ENCODE peak calls at places on chromosomes 13 and 19, in eight cellular contexts. Y, V, R, J, D, L, H and S are unnamed samples.

GRCh38 chr13:66984241-66984640 is 245.9 kb downstream of the PCDH9 start:
- DNase-seq in D (no peak), J (no peak), Y (no peak), H (no peak), R (no peak), V (no peak), L (no peak), S (no peak)

GRCh38 chr19:7078007-7078406 is 8.5 kb downstream of the ZNF557 start:
- DNase-seq in D (no peak), L (no peak), R (no peak), J (no peak), H (no peak), Y (no peak), V (no peak), S (no peak)

GRCh38 chr13:41654800-41655199 is 197.4 kb downstream of the RGCC start:
- DNase-seq in Y (no peak), D (no peak), H (no peak), V (peak), L (no peak), R (no peak), J (no peak), S (no peak)

GRCh38 chr19:29724102-29724641 is 9.1 kb upstream of the C19orf12 start:
- DNase-seq in D (no peak), H (no peak), V (no peak), J (no peak), L (no peak), R (no peak), Y (no peak), S (no peak)

GRCh38 chr13:98974053-98974452 is 3.8 kb downstream of the DOCK9 start:
- DNase-seq in V (peak), R (no peak), Y (no peak), H (no peak), D (no peak), J (no peak), L (no peak), S (no peak)

GRCh38 chr13:67118277-67118676 is 111.9 kb downstream of the PCDH9 start:
- DNase-seq in D (no peak), L (no peak), J (no peak), R (no peak), V (no peak), H (no peak), Y (no peak), S (no peak)

GRCh38 chr19:39826311-39826945 is 7.5 kb downstream of the DYRK1B start:
- DNase-seq in J (no peak), R (no peak), L (no peak), V (no peak), D (no peak), H (no peak), Y (no peak), S (no peak)

GRCh38 chr13:40803316-40803715 is 13.9 kb downstream of the SLC25A15 start:
- DNase-seq in J (no peak), H (no peak), V (no peak), Y (no peak), D (no peak), L (no peak), R (no peak), S (no peak)

GRCh38 chr19:43789029-43789428 is 8.3 kb upstream of the KCNN4 start:
- DNase-seq in R (no peak), L (no peak), H (peak), D (no peak), V (no peak), J (no peak), Y (peak), S (no peak)

GRCh38 chr13:36616706-36617105 is 57.1 kb upstream of the SERTM1 start:
- DNase-seq in H (no peak), Y (no peak), R (no peak), D (no peak), V (no peak), J (no peak), L (no peak), S (no peak)

GRCh38 chr13:105763851-105764250 is 771.6 kb downstream of the EFNB2 start:
- DNase-seq in V (no peak), L (no peak), H (peak), R (no peak), D (no peak), J (no peak), Y (no peak), S (no peak)

GRCh38 chr13:31781064-31781463 is 41.7 kb downstream of the RXFP2 start:
- DNase-seq in H (no peak), J (no peak), L (no peak), D (no peak), Y (no peak), R (no peak), V (no peak), S (no peak)

GRCh38 chr13:33016414-33017409 is at the start of gene KL:
- DNase-seq in H (no peak), J (peak), V (no peak), Y (no peak), L (no peak), R (peak), D (no peak), S (peak)

GRCh38 chr13:109126973-109127615 is 497.7 kb downstream of the MYO16 start:
- DNase-seq in H (no peak), V (no peak), Y (no peak), J (no peak), L (no peak), D (no peak), R (no peak), S (no peak)

GRCh38 chr13:37163626-37164365 is 58.3 kb upstream of the CSNK1A1L start:
- DNase-seq in L (no peak), D (no peak), H (no peak), R (no peak), J (no peak), V (no peak), Y (no peak), S (no peak)

GRCh38 chr19:42254083-42254849 is 662 bp downstream of the ERF start:
- DNase-seq in V (peak), R (peak), H (peak), D (peak), L (peak), J (peak), Y (no peak), S (peak)

GRCh38 chr13:89324582-89324981 is 1653.4 kb downstream of the SLITRK5 start:
- DNase-seq in H (no peak), V (no peak), L (no peak), R (no peak), J (no peak), D (no peak), Y (no peak), S (no peak)
- TF ChIP-seq CTCF in H (no peak), V (no peak), L (no peak), R (no peak), J (no peak), D (no peak), Y (no peak), S (no peak)

GRCh38 chr19:3691372-3691716 is 8.9 kb downstream of the PIP5K1C start:
- DNase-seq in H (no peak), Y (no peak), L (no peak), J (no peak), V (no peak), R (no peak), D (no peak), S (no peak)

GRCh38 chr19:3693030-3693925 is 7.0 kb downstream of the PIP5K1C start:
- DNase-seq in D (no peak), R (no peak), J (no peak), L (no peak), H (no peak), V (no peak), Y (peak), S (no peak)

GRCh38 chr19:3692141-3693029 is 7.9 kb downstream of the PIP5K1C start:
- DNase-seq in V (peak), J (peak), D (no peak), L (no peak), Y (no peak), H (peak), R (no peak), S (no peak)

GRCh38 chr19:3691726-3692125 is 8.5 kb downstream of the PIP5K1C start:
- DNase-seq in L (no peak), D (no peak), R (no peak), J (no peak), Y (no peak), V (no peak), H (no peak), S (no peak)

GRCh38 chr19:3690551-3691371 is 9.5 kb downstream of the PIP5K1C start:
- DNase-seq in D (no peak), R (no peak), V (no peak), H (no peak), J (no peak), Y (no peak), L (no peak), S (no peak)
- TF ChIP-seq CTCF in D (no peak), R (no peak), V (no peak), H (no peak), J (no peak), Y (no peak), L (no peak), S (no peak)

GRCh38 chr13:80361883-80362327 is 21.0 kb upstream of the SPRY2 start:
- DNase-seq in Y (no peak), V (peak), L (no peak), D (no peak), R (no peak), H (no peak), J (peak), S (peak)
- TF ChIP-seq CTCF in Y (no peak), V (peak), L (no peak), D (peak), R (no peak), H (no peak), J (no peak), S (peak)

GRCh38 chr19:18230941-18231734 is 4.9 kb upstream of the PDE4C start:
- DNase-seq in D (no peak), H (no peak), R (no peak), L (no peak), Y (no peak), J (no peak), V (no peak), S (no peak)

GRCh38 chr19:18231775-18232174 is 5.5 kb upstream of the PDE4C start:
- DNase-seq in Y (no peak), R (no peak), J (no peak), V (peak), H (no peak), D (no peak), L (no peak), S (no peak)

GRCh38 chr19:18227781-18228271 is 1.6 kb upstream of the PDE4C start:
- DNase-seq in R (no peak), H (no peak), L (no peak), D (no peak), Y (no peak), J (no peak), V (peak), S (no peak)

GRCh38 chr19:18229915-18230314 is 3.7 kb upstream of the PDE4C start:
- DNase-seq in J (no peak), Y (no peak), H (no peak), R (no peak), D (no peak), V (no peak), L (no peak), S (no peak)

DNA sequence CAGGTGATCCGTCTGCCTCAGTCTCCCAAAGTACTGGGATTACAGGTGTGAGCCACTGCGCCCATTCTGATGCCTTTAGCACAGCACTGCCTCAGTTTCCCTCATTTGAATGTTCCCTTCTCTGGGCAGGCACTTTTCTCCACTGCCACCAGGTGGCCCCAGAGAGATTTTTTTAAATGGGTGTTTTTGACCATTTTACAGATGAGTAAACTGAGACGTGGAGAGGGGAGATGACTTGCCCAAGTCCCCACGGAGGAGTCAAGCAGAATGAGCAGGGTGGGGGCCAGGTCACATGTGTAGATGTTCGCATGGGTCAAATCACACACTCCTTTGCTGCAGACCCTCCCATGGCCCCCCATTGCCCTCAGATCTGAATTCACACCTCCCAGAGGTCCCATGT is 3.2 kb upstream of the PDE4C start:
- DNase-seq in J (no peak), R (no peak), L (no peak), V (no peak), Y (no peak), D (no peak), H (no peak), S (no peak)
- TF ChIP-seq CTCF in J (no peak), R (peak), L (no peak), V (peak), Y (peak), D (peak), H (peak), S (peak)

GRCh38 chr13:91162180-91162579 is 185.3 kb upstream of the MIR17HG start:
- DNase-seq in Y (no peak), D (no peak), H (no peak), J (no peak), R (no peak), L (no peak), V (peak), S (no peak)
- TF ChIP-seq CTCF in Y (no peak), D (no peak), H (no peak), J (no peak), R (no peak), L (no peak), V (no peak), S (no peak)

GRCh38 chr19:51083181-51083580 is 494 bp upstream of the KLK14 start:
- DNase-seq in V (no peak), J (no peak), D (no peak), R (no peak), Y (no peak), H (no peak), L (no peak), S (no peak)
- TF ChIP-seq CTCF in V (no peak), J (no peak), D (no peak), R (no peak), Y (no peak), H (no peak), L (no peak), S (no peak)

GRCh38 chr13:110351636-110352420 is 44.7 kb downstream of the COL4A2 start:
- DNase-seq in H (no peak), R (no peak), J (no peak), L (no peak), Y (no peak), V (no peak), D (no peak), S (no peak)

GRCh38 chr13:110354715-110355473 is 47.8 kb downstream of the COL4A2 start:
- DNase-seq in R (no peak), D (no peak), J (peak), H (no peak), V (no peak), Y (no peak), L (no peak), S (peak)

GRCh38 chr13:110354209-110354627 is 47.1 kb downstream of the COL4A2 start:
- DNase-seq in V (no peak), R (no peak), J (no peak), L (no peak), Y (no peak), D (no peak), H (no peak), S (no peak)

GRCh38 chr13:110353339-110353977 is 46.4 kb downstream of the COL4A2 start:
- DNase-seq in L (no peak), J (no peak), R (peak), H (no peak), Y (no peak), V (no peak), D (no peak), S (no peak)

GRCh38 chr13:110352735-110353134 is 45.7 kb downstream of the COL4A2 start:
- DNase-seq in H (no peak), D (no peak), J (no peak), L (no peak), Y (no peak), V (no peak), R (no peak), S (no peak)
- TF ChIP-seq CTCF in H (peak), D (no peak), J (peak), L (no peak), Y (peak), V (peak), R (no peak), S (peak)

GRCh38 chr19:49689133-49690072 is at the start of gene ADM5:
- DNase-seq in V (no peak), L (peak), Y (no peak), H (no peak), D (no peak), J (no peak), R (no peak), S (peak)
- TF ChIP-seq CTCF in V (no peak), L (peak), Y (peak), H (no peak), D (peak), J (peak), R (no peak), S (peak)

GRCh38 chr19:35555301-35556005 is 8.0 kb downstream of the ATP4A start:
- DNase-seq in J (peak), R (no peak), L (no peak), H (peak), V (peak), D (no peak), Y (peak), S (peak)
- TF ChIP-seq CTCF in J (no peak), R (no peak), L (no peak), H (no peak), V (peak), D (no peak), Y (peak), S (peak)

GRCh38 chr19:12770922-12771321 is 4.4 kb downstream of the HOOK2 start:
- DNase-seq in L (no peak), V (no peak), Y (no peak), H (no peak), J (no peak), D (no peak), R (no peak), S (no peak)

GRCh38 chr19:12772323-12772722 is 3.0 kb downstream of the HOOK2 start:
- DNase-seq in D (no peak), J (no peak), R (no peak), Y (peak), V (no peak), H (no peak), L (no peak), S (no peak)

GRCh38 chr19:12777217-12778019 is 2.1 kb upstream of the HOOK2 start:
- DNase-seq in R (peak), J (peak), Y (peak), V (peak), H (peak), D (peak), L (peak), S (peak)

GRCh38 chr19:12774588-12775555 is at the start of gene HOOK2:
- DNase-seq in V (no peak), R (peak), D (peak), L (peak), H (peak), Y (no peak), J (no peak), S (no peak)

GRCh38 chr19:12773571-12773970 is 1.8 kb downstream of the HOOK2 start:
- DNase-seq in L (no peak), D (no peak), V (peak), R (no peak), H (peak), Y (peak), J (no peak), S (no peak)
- TF ChIP-seq CTCF in L (peak), D (no peak), V (peak), R (no peak), H (peak), Y (peak), J (peak), S (peak)